ENCODE peak calls at places on chromosome 10, in six cellular contexts. P, A, B, H, W and Z are unnamed samples.

GRCh38 chr10:78747366-78747955 is 321.3 kb upstream of the ZMIZ1 start:
- DNase-seq in P (no peak), A (no peak), B (no peak), H (no peak), W (no peak), Z (no peak)

GRCh38 chr10:88343761-88344484 is 239.2 kb downstream of the RNLS start:
- DNase-seq in P (no peak), A (no peak), B (no peak), H (no peak), W (no peak), Z (no peak)

GRCh38 chr10:116753759-116754158 is 11.4 kb upstream of the HSPA12A start:
- DNase-seq in P (no peak), A (no peak), B (no peak), H (no peak), W (peak), Z (no peak)

GRCh38 chr10:46283217-46283944 is 3.4 kb upstream of the ANTXRL start:
- DNase-seq in P (no peak), A (no peak), B (peak), H (no peak), W (no peak), Z (no peak)

GRCh38 chr10:74292871-74293427 is 141.9 kb downstream of the ADK start:
- DNase-seq in P (no peak), A (peak), B (no peak), H (no peak), W (no peak), Z (no peak)

GRCh38 chr10:52491246-52492000 is 177.3 kb downstream of the DKK1 start:
- DNase-seq in P (no peak), A (no peak), B (no peak), H (no peak), W (no peak), Z (no peak)

GRCh38 chr10:47026301-47027107 is 115.3 kb downstream of the PTPN20 start:
- DNase-seq in P (no peak), A (no peak), B (peak), H (no peak), W (no peak), Z (no peak)

GRCh38 chr10:17147884-17148494 is 18.4 kb upstream of the CUBN start:
- DNase-seq in P (no peak), A (no peak), B (no peak), H (no peak), W (no peak), Z (no peak)

GRCh38 chr10:2928219-2928840 is 139.0 kb upstream of the PFKP start:
- DNase-seq in P (peak), A (peak), B (peak), H (no peak), W (peak), Z (peak)

GRCh38 chr10:29119374-29119773 is 169.5 kb upstream of the LYZL1 start:
- DNase-seq in P (no peak), A (peak), B (peak), H (no peak), W (peak), Z (peak)

GRCh38 chr10:86654411-86655172 is at the start of gene OPN4:
- DNase-seq in P (no peak), A (no peak), B (no peak), H (no peak), W (no peak), Z (no peak)

GRCh38 chr10:14820010-14820774 is 17.6 kb downstream of the CDNF start:
- DNase-seq in P (no peak), A (no peak), B (no peak), H (no peak), W (peak), Z (no peak)

GRCh38 chr10:27319752-27320561 is 79.4 kb upstream of the ACBD5 start:
- DNase-seq in P (peak), A (no peak), B (no peak), H (no peak), W (peak), Z (peak)

GRCh38 chr10:637771-638195 is 51.7 kb downstream of the DIP2C start:
- DNase-seq in P (no peak), A (no peak), B (peak), H (no peak), W (no peak), Z (no peak)